ENCODE peak calls at places on chromosomes 7 and 10, in seven cellular contexts. I is NCI-H1417; V is endodermal cell; X is stimulated activated CD8-positive, alpha-beta memory T cell treated with anti-CD3 and anti-CD28 coated beads, Interleukin-15, amount 100 ng/mL, for 24 hours; W is Right ventricle myocardium superior; P is progenitor cell of endocrine pancreas; D is NCI-H460. N is an unnamed sample.
A peak's percentile ranks its signal among the peaks of the same experiment; 100 is the strongest.

GRCh38 chr10:100186813-100187212 is 984 bp upstream of the ERLIN1 start:
- DNase-seq in I (no peak), V (peak; percentile 40), X (no peak), W (peak; percentile 43), P (no peak), D (no peak), N (peak; percentile 25)

GRCh38 chr7:36627836-36628235 is 96.5 kb downstream of the AOAH start:
- DNase-seq in I (no peak), V (peak; percentile 17), X (no peak), W (no peak), P (no peak), D (no peak), N (no peak)

GRCh38 chr7:85705076-85705475 is 518.2 kb upstream of the SEMA3D start:
- DNase-seq in I (no peak), V (no peak), X (no peak), W (no peak), P (no peak), D (no peak), N (no peak)

GRCh38 chr10:110444009-110444347 is 53.7 kb upstream of the DUSP5 start:
- DNase-seq in I (no peak), V (no peak), X (no peak), W (peak; percentile 66), P (no peak), D (no peak), N (peak; percentile 82)

GRCh38 chr10:31808258-31809218 is 120.1 kb downstream of the ARHGAP12 start:
- DNase-seq in I (peak; percentile 10), V (peak; percentile 52), X (no peak), W (no peak), P (no peak), D (peak; percentile 39), N (peak; percentile 38)

GRCh38 chr10:123669901-123670300 is 3.7 kb downstream of the GPR26 start:
- DNase-seq in I (no peak), V (no peak), X (no peak), W (no peak), P (no peak), D (no peak), N (no peak)

GRCh38 chr7:27098493-27099223 is 2.9 kb upstream of the HOXA1 start:
- DNase-seq in I (peak; percentile 68), V (peak; percentile 67), X (no peak), W (no peak), P (peak; percentile 50), D (no peak), N (no peak)

GRCh38 chr7:121084748-121085336 is 96.3 kb downstream of the CPED1 start:
- DNase-seq in I (no peak), V (no peak), X (no peak), W (no peak), P (no peak), D (no peak), N (peak; percentile 17)

GRCh38 chr10:34183397-34183796 is 631.7 kb downstream of the PARD3 start:
- DNase-seq in I (no peak), V (peak; percentile 80), X (no peak), W (no peak), P (no peak), D (no peak), N (no peak)

N was measured in heart left ventricle.